ENCODE peak calls at places on chromosomes 16 and 17, in five cellular contexts. Z is anterior cingulate cortex, O is body of pancreas, I is GM04503, J is T follicular helper cell. G is an unnamed sample.

GRCh38 chr17:80941171-80941570 is 50.5 kb upstream of the CHMP6 start:
- DNase-seq in Z (no peak), O (no peak), I (no peak), J (no peak), G (no peak)

GRCh38 chr16:21570676-21571017 is 28.7 kb upstream of the METTL9 start:
- DNase-seq in Z (no peak), O (no peak), I (no peak), J (no peak), G (no peak)

GRCh38 chr16:68884867-68885266 is 41.5 kb downstream of the TANGO6 start:
- DNase-seq in Z (no peak), O (no peak), I (no peak), J (no peak), G (no peak)

GRCh38 chr17:42106009-42106408 is 6.5 kb downstream of the DHX58 start:
- DNase-seq in Z (no peak), O (no peak), I (no peak), J (no peak), G (no peak)

GRCh38 chr17:50222922-50223321 is 21.5 kb upstream of the COL1A1 start:
- DNase-seq in Z (no peak), O (no peak), I (no peak), J (no peak), G (no peak)

GRCh38 chr16:69329369-69330285 is 761 bp downstream of the PDF start:
- DNase-seq in Z (peak; percentile 57), O (peak; percentile 52), I (no peak), J (peak; percentile 43), G (no peak)

GRCh38 chr16:11095935-11096334 is 151.6 kb downstream of the CLEC16A start:
- DNase-seq in Z (no peak), O (no peak), I (no peak), J (no peak), G (no peak)

GRCh38 chr17:32976131-32976530 is 15.5 kb upstream of the SPACA3 start:
- DNase-seq in Z (no peak), O (peak; percentile 65), I (no peak), J (no peak), G (no peak)

GRCh38 chr16:20850981-20851380 is 44.7 kb downstream of the REXO5 start:
- DNase-seq in Z (no peak), O (no peak), I (no peak), J (no peak), G (no peak)

GRCh38 chr16:48155926-48156789 is at the start of gene ABCC12:
- DNase-seq in Z (no peak), O (no peak), I (no peak), J (no peak), G (no peak)

GRCh38 chr17:76414334-76415295 is 30.2 kb downstream of the SPHK1 start:
- DNase-seq in Z (peak; percentile 69), O (peak; percentile 51), I (peak; percentile 12), J (no peak), G (peak; percentile 48)

GRCh38 chr17:80871341-80871740 is 120.3 kb upstream of the CHMP6 start:
- DNase-seq in Z (no peak), O (no peak), I (no peak), J (no peak), G (no peak)

GRCh38 chr16:47446431-47446830 is 14.4 kb downstream of the ITFG1 start:
- DNase-seq in Z (no peak), O (no peak), I (no peak), J (no peak), G (no peak)

GRCh38 chr17:39402279-39402889 is 958 bp upstream of the FBXL20 start:
- DNase-seq in Z (peak; percentile 94), O (peak; percentile 91), I (peak; percentile 45), J (peak; percentile 77), G (peak; percentile 95)

GRCh38 chr17:62625184-62625869 is 2.1 kb upstream of the MRC2 start:
- DNase-seq in Z (no peak), O (no peak), I (no peak), J (no peak), G (no peak)

GRCh38 chr16:16974192-16974591 is 496.6 kb downstream of the XYLT1 start:
- DNase-seq in Z (no peak), O (no peak), I (no peak), J (no peak), G (no peak)

GRCh38 chr17:36747861-36748260 is 146.5 kb downstream of the MRM1 start:
- DNase-seq in Z (no peak), O (no peak), I (no peak), J (no peak), G (no peak)

GRCh38 chr17:76363107-76363801 is 9.5 kb upstream of the PRPSAP1 start:
- DNase-seq in Z (no peak), O (no peak), I (no peak), J (no peak), G (no peak)

GRCh38 chr17:50339381-50339780 is 6.5 kb upstream of the XYLT2 start:
- DNase-seq in Z (no peak), O (no peak), I (no peak), J (no peak), G (no peak)

GRCh38 chr17:78577296-78577695 is at the start of gene DNAH17:
- DNase-seq in Z (no peak), O (no peak), I (no peak), J (no peak), G (no peak)

GRCh38 chr16:5444181-5444580 is 346.6 kb upstream of the EEF2KMT start:
- DNase-seq in Z (no peak), O (no peak), I (no peak), J (no peak), G (no peak)

GRCh38 chr17:44901323-44901965 is 2.2 kb upstream of the EFTUD2 start:
- DNase-seq in Z (no peak), O (no peak), I (no peak), J (no peak), G (no peak)

GRCh38 chr16:49332589-49333267 is 40.9 kb upstream of the C16orf78 start:
- DNase-seq in Z (no peak), O (no peak), I (no peak), J (no peak), G (no peak)

GRCh38 chr16:89843409-89844350 is 15.4 kb downstream of the SPIRE2 start:
- DNase-seq in Z (no peak), O (no peak), I (no peak), J (no peak), G (no peak)

GRCh38 chr17:73635101-73635767 is 9.0 kb downstream of the SDK2 start:
- DNase-seq in Z (no peak), O (no peak), I (no peak), J (no peak), G (no peak)

GRCh38 chr16:14306485-14307058 is 235.5 kb downstream of the MRTFB start:
- DNase-seq in Z (no peak), O (no peak), I (no peak), J (no peak), G (no peak)

GRCh38 chr17:37410357-37410756 is 3.7 kb downstream of the TADA2A start:
- DNase-seq in Z (no peak), O (no peak), I (no peak), J (no peak), G (no peak)

GRCh38 chr17:6756425-6757012 is 673 bp downstream of the XAF1 start:
- DNase-seq in Z (no peak), O (no peak), I (no peak), J (no peak), G (no peak)

GRCh38 chr16:88639231-88640038 is 1.1 kb downstream of the IL17C start:
- DNase-seq in Z (no peak), O (peak; percentile 40), I (no peak), J (no peak), G (no peak)

GRCh38 chr16:10256855-10257641 is 74.8 kb upstream of the GRIN2A start:
- DNase-seq in Z (no peak), O (peak; percentile 56), I (no peak), J (peak; percentile 16), G (peak; percentile 25)

GRCh38 chr17:62179525-62180161 is 114.6 kb upstream of the MED13 start:
- DNase-seq in Z (no peak), O (no peak), I (no peak), J (no peak), G (no peak)

GRCh38 chr17:9878791-9879525 is 26.1 kb downstream of the RCVRN start:
- DNase-seq in Z (no peak), O (no peak), I (no peak), J (no peak), G (no peak)

GRCh38 chr17:73315481-73315880 is 3.7 kb upstream of the CDC42EP4 start:
- DNase-seq in Z (no peak), O (no peak), I (no peak), J (no peak), G (no peak)

GRCh38 chr16:59039066-59039465 is 304.9 kb upstream of the GOT2 start:
- DNase-seq in Z (no peak), O (no peak), I (no peak), J (no peak), G (no peak)